ENCODE peak calls at places on chromosomes 11 and 22, in eight cellular contexts. One of them, this sample, is unnamed.

GRCh38 chr11:109939176-109939810 is 153.9 kb upstream of the ZC3H12C start:
- DNase-seq in HepG2: peak; percentile 54
- DNase-seq in A549: peak; percentile 38
- DNase-seq in transverse colon: peak; percentile 11
- DNase-seq in ovary: no peak
- DNase-seq in K562: peak; percentile 62
- DNase-seq in tibial nerve: no peak
- DNase-seq in SK-N-SH: peak; percentile 50
- DNase-seq in this sample: no peak

GRCh38 chr11:111796696-111797095 is 30.5 kb upstream of the PPP2R1B start:
- DNase-seq in ovary: no peak
- DNase-seq in transverse colon: no peak
- DNase-seq in K562: no peak
- DNase-seq in A549: no peak
- DNase-seq in tibial nerve: no peak
- DNase-seq in HepG2: no peak
- DNase-seq in SK-N-SH: no peak
- DNase-seq in this sample: no peak

GRCh38 chr11:67548555-67549110 is 25.4 kb upstream of the CABP2 start:
- DNase-seq in HepG2: no peak
- DNase-seq in transverse colon: no peak
- DNase-seq in K562: no peak
- DNase-seq in A549: no peak
- DNase-seq in SK-N-SH: no peak
- DNase-seq in ovary: no peak
- DNase-seq in tibial nerve: no peak
- DNase-seq in this sample: peak; percentile 17

GRCh38 chr11:112216591-112217105 is 9.6 kb upstream of the PTS start:
- DNase-seq in ovary: no peak
- DNase-seq in transverse colon: no peak
- DNase-seq in K562: no peak
- DNase-seq in HepG2: no peak
- DNase-seq in tibial nerve: no peak
- DNase-seq in SK-N-SH: no peak
- DNase-seq in A549: no peak
- DNase-seq in this sample: no peak

GRCh38 chr11:76655466-76656086 is 15.0 kb downstream of the LRRC32 start:
- DNase-seq in transverse colon: no peak
- DNase-seq in ovary: peak; percentile 38
- DNase-seq in SK-N-SH: no peak
- DNase-seq in K562: no peak
- DNase-seq in tibial nerve: no peak
- DNase-seq in A549: no peak
- DNase-seq in HepG2: no peak
- DNase-seq in this sample: peak; percentile 64

GRCh38 chr11:80916180-80916811 is 1475.5 kb upstream of the TENM4 start:
- DNase-seq in ovary: no peak
- DNase-seq in HepG2: no peak
- DNase-seq in tibial nerve: no peak
- DNase-seq in SK-N-SH: no peak
- DNase-seq in K562: no peak
- DNase-seq in transverse colon: no peak
- DNase-seq in A549: no peak
- DNase-seq in this sample: no peak

GRCh38 chr11:37857726-37858125 is 1259.7 kb upstream of the RAG2 start:
- DNase-seq in tibial nerve: no peak
- DNase-seq in transverse colon: no peak
- DNase-seq in HepG2: no peak
- DNase-seq in ovary: no peak
- DNase-seq in SK-N-SH: no peak
- DNase-seq in A549: no peak
- DNase-seq in K562: no peak
- DNase-seq in this sample: no peak

GRCh38 chr11:61154528-61154927 is 6.7 kb downstream of the VPS37C start:
- DNase-seq in HepG2: no peak
- DNase-seq in A549: no peak
- DNase-seq in transverse colon: no peak
- DNase-seq in ovary: no peak
- DNase-seq in SK-N-SH: no peak
- DNase-seq in K562: no peak
- DNase-seq in tibial nerve: no peak
- DNase-seq in this sample: no peak

GRCh38 chr11:1503708-1504104 is 17.1 kb upstream of the MOB2 start:
- DNase-seq in transverse colon: no peak
- DNase-seq in K562: no peak
- DNase-seq in tibial nerve: no peak
- DNase-seq in A549: no peak
- DNase-seq in SK-N-SH: peak; percentile 69
- DNase-seq in HepG2: no peak
- DNase-seq in ovary: no peak
- DNase-seq in this sample: no peak

GRCh38 chr11:70158201-70158600 is 44.9 kb upstream of the FADD start:
- DNase-seq in tibial nerve: no peak
- DNase-seq in K562: peak; percentile 58
- DNase-seq in transverse colon: no peak
- DNase-seq in HepG2: peak; percentile 42
- DNase-seq in A549: peak; percentile 35
- DNase-seq in SK-N-SH: peak; percentile 58
- DNase-seq in ovary: no peak
- DNase-seq in this sample: no peak

GRCh38 chr22:36522662-36523061 is 6.3 kb downstream of the EIF3D start:
- DNase-seq in SK-N-SH: no peak
- DNase-seq in transverse colon: no peak
- DNase-seq in HepG2: no peak
- DNase-seq in tibial nerve: no peak
- DNase-seq in A549: no peak
- DNase-seq in ovary: no peak
- DNase-seq in K562: no peak
- DNase-seq in this sample: no peak

GRCh38 chr11:86688398-86689179 is 16.2 kb upstream of the ME3 start:
- DNase-seq in tibial nerve: no peak
- DNase-seq in K562: no peak
- DNase-seq in SK-N-SH: no peak
- DNase-seq in HepG2: no peak
- DNase-seq in transverse colon: no peak
- DNase-seq in A549: no peak
- DNase-seq in ovary: no peak
- DNase-seq in this sample: no peak

DNA sequence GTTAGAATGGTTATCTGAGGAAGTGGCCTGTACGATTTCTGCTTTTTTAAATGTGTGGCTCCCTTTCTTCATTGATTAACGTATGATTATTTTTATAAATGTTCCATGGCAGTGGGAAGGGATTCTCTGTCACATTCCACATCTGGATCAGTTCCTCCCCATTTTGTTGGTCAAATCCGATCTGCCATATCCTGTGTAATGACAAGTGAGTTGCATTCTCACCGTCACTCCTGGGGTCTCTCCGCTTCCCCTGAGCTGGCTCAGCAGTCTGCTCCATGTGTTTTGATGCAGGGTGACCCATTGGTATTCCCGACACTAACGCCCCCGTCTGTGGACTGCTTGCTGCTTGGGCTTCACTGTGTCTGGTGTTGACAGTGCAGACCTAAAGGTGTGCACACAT is 20.4 kb downstream of the NEAT1 start:
- DNase-seq in ovary: peak; percentile 27
- DNase-seq in HepG2: no peak
- DNase-seq in transverse colon: no peak
- DNase-seq in A549: no peak
- DNase-seq in tibial nerve: peak; percentile 8
- DNase-seq in SK-N-SH: no peak
- DNase-seq in K562: no peak
- DNase-seq in this sample: no peak
- H3K27ac ChIP-seq in ovary: no peak overlapping the region
- H3K27ac ChIP-seq in HepG2: no peak overlapping the region
- H3K27ac ChIP-seq in transverse colon: peak overlapping the region; percentile 79
- H3K27ac ChIP-seq in A549: peak overlapping the region; percentile 81
- H3K27ac ChIP-seq in tibial nerve: peak overlapping the region; percentile 74
- H3K27ac ChIP-seq in SK-N-SH: peak overlapping the region; percentile 100
- H3K27ac ChIP-seq in K562: no peak overlapping the region
- H3K27ac ChIP-seq in this sample: peak overlapping the region; percentile 99

DNA sequence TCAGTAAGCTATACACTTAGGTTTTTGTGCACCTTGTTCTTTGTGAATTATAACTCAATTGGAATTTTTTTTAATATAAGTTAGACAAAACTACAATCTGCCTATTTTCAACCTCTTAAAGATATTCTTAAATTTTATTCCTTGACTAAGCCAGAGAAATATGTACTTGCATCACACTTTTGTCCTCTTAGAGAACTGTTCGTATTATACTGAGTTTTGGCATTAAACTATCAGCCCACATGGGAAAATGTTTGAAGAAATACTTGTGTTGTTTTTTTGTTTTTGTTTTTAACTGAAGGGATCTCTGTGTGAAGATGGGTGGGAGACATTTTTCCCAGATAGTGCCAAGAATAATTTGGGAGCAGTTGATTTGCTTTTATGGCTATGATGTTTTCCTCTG is 25.3 kb downstream of the CEP295 start:
- DNase-seq in tibial nerve: no peak
- DNase-seq in K562: no peak
- DNase-seq in SK-N-SH: no peak
- DNase-seq in A549: no peak
- DNase-seq in ovary: no peak
- DNase-seq in HepG2: no peak
- DNase-seq in transverse colon: no peak
- DNase-seq in this sample: no peak
- TF ChIP-seq EP300 in tibial nerve: peak; percentile 28
- TF ChIP-seq EP300 in K562: no peak
- TF ChIP-seq EP300 in SK-N-SH: no peak
- TF ChIP-seq EP300 in A549: no peak
- TF ChIP-seq EP300 in ovary: no peak
- TF ChIP-seq EP300 in HepG2: no peak
- TF ChIP-seq EP300 in transverse colon: no peak
- TF ChIP-seq EP300 in this sample: no peak

GRCh38 chr11:4821021-4821420 is at the start of gene OR51F2:
- DNase-seq in tibial nerve: no peak
- DNase-seq in K562: no peak
- DNase-seq in transverse colon: no peak
- DNase-seq in A549: no peak
- DNase-seq in SK-N-SH: no peak
- DNase-seq in HepG2: no peak
- DNase-seq in ovary: no peak
- DNase-seq in this sample: no peak
- H3K27ac ChIP-seq in tibial nerve: no peak within 1 kb of the TSS
- H3K27ac ChIP-seq in K562: no peak within 1 kb of the TSS
- H3K27ac ChIP-seq in transverse colon: no peak within 1 kb of the TSS
- H3K27ac ChIP-seq in A549: no peak within 1 kb of the TSS
- H3K27ac ChIP-seq in SK-N-SH: no peak within 1 kb of the TSS
- H3K27ac ChIP-seq in HepG2: no peak within 1 kb of the TSS
- H3K27ac ChIP-seq in ovary: no peak within 1 kb of the TSS
- H3K27ac ChIP-seq in this sample: no peak within 1 kb of the TSS

DNA sequence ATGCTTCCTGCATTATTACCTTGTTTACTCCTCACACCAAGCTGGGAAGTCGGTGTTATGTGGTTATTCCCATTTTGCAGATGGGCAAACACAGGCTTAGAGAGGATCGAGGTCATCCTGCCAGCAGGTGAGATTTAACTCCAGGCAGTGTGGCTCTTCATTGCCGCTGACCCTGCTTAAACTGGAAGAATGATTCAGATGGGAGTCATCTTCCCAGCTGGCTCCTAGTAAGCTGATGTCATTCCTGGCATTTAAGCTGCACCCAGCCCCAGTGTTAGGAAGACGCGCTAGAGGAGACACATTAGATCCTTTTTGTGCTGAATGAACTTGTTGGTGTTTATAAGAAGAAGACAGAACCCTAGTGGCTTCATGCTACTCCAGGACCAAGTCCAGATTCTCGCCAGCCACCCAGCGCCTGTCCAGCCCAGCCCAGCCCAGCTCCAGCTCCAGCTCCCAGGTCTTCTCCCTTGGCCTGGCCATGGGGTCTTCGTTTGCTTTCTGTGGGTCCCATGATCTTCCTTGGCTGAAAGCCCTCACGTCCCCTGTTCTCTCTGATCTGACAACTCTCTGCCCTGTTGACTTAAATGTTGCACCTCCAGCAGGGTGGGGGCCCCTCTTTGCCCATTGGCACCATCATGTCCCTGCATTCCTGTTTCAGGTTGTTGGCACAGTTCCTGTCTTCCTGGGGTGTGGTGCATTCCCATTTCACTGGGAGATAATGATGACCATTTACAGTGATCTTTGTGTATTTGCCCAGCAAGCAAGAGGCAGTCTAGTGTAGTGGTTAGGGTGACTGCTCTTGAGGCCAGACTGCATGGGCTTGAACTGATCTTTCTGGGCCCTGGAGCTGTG is 13.6 kb downstream of the PARVB start:
- DNase-seq in A549: peak; percentile 66
- DNase-seq in ovary: peak; percentile 57
- DNase-seq in K562: no peak
- DNase-seq in transverse colon: peak; percentile 18
- DNase-seq in tibial nerve: no peak
- DNase-seq in HepG2: no peak
- DNase-seq in SK-N-SH: no peak
- DNase-seq in this sample: peak; percentile 85
- TF ChIP-seq EP300 in A549: no peak
- TF ChIP-seq EP300 in ovary: no peak
- TF ChIP-seq EP300 in K562: no peak
- TF ChIP-seq EP300 in transverse colon: no peak
- TF ChIP-seq EP300 in tibial nerve: peak; percentile 49
- TF ChIP-seq EP300 in HepG2: no peak
- TF ChIP-seq EP300 in SK-N-SH: no peak
- TF ChIP-seq EP300 in this sample: no peak

DNA sequence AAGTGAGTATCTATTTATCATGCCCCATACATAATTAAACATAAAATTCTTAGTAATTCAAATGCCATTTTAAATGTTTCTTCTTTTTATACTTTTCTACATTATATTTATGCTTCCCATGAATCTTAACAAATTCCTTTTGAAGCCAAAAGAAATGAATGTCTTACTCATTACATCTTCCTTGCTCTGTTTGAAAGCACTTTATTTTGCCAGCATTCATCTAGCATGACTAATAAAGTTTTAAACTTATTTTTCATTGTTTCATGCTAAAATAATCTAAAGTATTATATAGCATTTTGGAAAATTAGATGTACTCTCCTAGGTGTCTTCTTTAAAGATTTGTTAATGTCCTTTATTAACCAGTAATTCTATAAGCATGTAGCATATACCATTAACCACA is 9.8 kb upstream of the PIWIL4 start:
- DNase-seq in ovary: no peak
- DNase-seq in A549: no peak
- DNase-seq in transverse colon: no peak
- DNase-seq in SK-N-SH: no peak
- DNase-seq in tibial nerve: no peak
- DNase-seq in HepG2: no peak
- DNase-seq in K562: no peak
- DNase-seq in this sample: no peak
- H3K27ac ChIP-seq in ovary: no peak overlapping the region
- H3K27ac ChIP-seq in A549: no peak overlapping the region
- H3K27ac ChIP-seq in transverse colon: no peak overlapping the region
- H3K27ac ChIP-seq in SK-N-SH: peak overlapping the region; percentile 87
- H3K27ac ChIP-seq in tibial nerve: no peak overlapping the region
- H3K27ac ChIP-seq in HepG2: no peak overlapping the region
- H3K27ac ChIP-seq in K562: no peak overlapping the region
- H3K27ac ChIP-seq in this sample: no peak overlapping the region

GRCh38 chr22:27648853-27649252 is 152.7 kb downstream of the MN1 start:
- DNase-seq in A549: no peak
- DNase-seq in transverse colon: no peak
- DNase-seq in K562: no peak
- DNase-seq in tibial nerve: no peak
- DNase-seq in ovary: no peak
- DNase-seq in HepG2: no peak
- DNase-seq in SK-N-SH: no peak
- DNase-seq in this sample: no peak
- TF ChIP-seq EP300 in A549: no peak
- TF ChIP-seq EP300 in transverse colon: no peak
- TF ChIP-seq EP300 in K562: no peak
- TF ChIP-seq EP300 in tibial nerve: no peak
- TF ChIP-seq EP300 in ovary: no peak
- TF ChIP-seq EP300 in HepG2: no peak
- TF ChIP-seq EP300 in SK-N-SH: no peak
- TF ChIP-seq EP300 in this sample: no peak